ENCODE peak calls at places on chromosomes 13 and 19, in ten cellular contexts. A, I, C, K, U, M, N, F, E and L are unnamed samples.
A peak's percentile ranks its signal among the peaks of the same experiment; 100 is the strongest.

GRCh38 chr19:1002600-1002999 is 2.4 kb downstream of the GRIN3B start:
- DNase-seq in A (no peak), C (no peak), K (no peak), N (no peak), E (no peak), U (no peak), M (no peak), I (no peak), F (no peak), L (no peak)

GRCh38 chr19:2034729-2035589 is 16.1 kb downstream of the MKNK2 start:
- DNase-seq in I (peak; percentile 89), C (peak; percentile 74), M (peak; percentile 87), F (peak; percentile 100), U (no peak), K (peak; percentile 94), A (no peak), N (peak; percentile 90), E (peak; percentile 85), L (peak; percentile 89)

GRCh38 chr13:48400820-48401219 is 12.1 kb downstream of the LPAR6 start:
- DNase-seq in N (no peak), E (no peak), U (no peak), I (no peak), A (no peak), K (no peak), C (no peak), F (no peak), M (no peak), L (no peak)

GRCh38 chr13:95902736-95903135 is 150.5 kb downstream of the UGGT2 start:
- DNase-seq in M (no peak), U (no peak), I (no peak), N (no peak), E (no peak), A (no peak), C (no peak), F (no peak), K (no peak), L (no peak)

GRCh38 chr13:39810091-39810877 is 154.8 kb downstream of the COG6 start:
- DNase-seq in U (no peak), M (no peak), N (no peak), A (no peak), E (no peak), C (no peak), K (no peak), I (no peak), F (no peak), L (no peak)

GRCh38 chr19:13091400-13092161 is 11.1 kb downstream of the LYL1 start:
- DNase-seq in A (peak; percentile 40), E (no peak), K (no peak), I (no peak), F (peak; percentile 73), C (peak; percentile 91), U (no peak), N (peak; percentile 91), M (no peak), L (no peak)

GRCh38 chr19:33727331-33728028 is 69.2 kb upstream of the KCTD15 start:
- DNase-seq in K (no peak), E (peak; percentile 43), I (no peak), C (no peak), A (no peak), U (no peak), M (no peak), N (no peak), F (no peak), L (no peak)

GRCh38 chr19:38070573-38070972 is 153.4 kb downstream of the DPF1 start:
- DNase-seq in U (no peak), M (no peak), E (no peak), A (no peak), C (no peak), K (no peak), N (no peak), I (no peak), F (no peak), L (no peak)

GRCh38 chr13:43664700-43665191 is 122.0 kb downstream of the ENOX1 start:
- DNase-seq in I (peak; percentile 35), M (peak; percentile 35), K (no peak), E (no peak), C (peak; percentile 66), F (peak; percentile 21), A (no peak), U (no peak), N (no peak), L (no peak)
- TF ChIP-seq POLR2AphosphoS5 in I (no peak), M (no peak), K (no peak), E (no peak), C (no peak), F (no peak), A (no peak), U (no peak), N (no peak), L (no peak)

GRCh38 chr13:24165746-24166145 is 5.2 kb downstream of the SPATA13 start:
- DNase-seq in C (no peak), M (no peak), A (no peak), F (no peak), N (no peak), E (no peak), U (no peak), K (no peak), I (no peak), L (no peak)

GRCh38 chr13:24167666-24168391 is 7.3 kb downstream of the SPATA13 start:
- DNase-seq in K (no peak), U (no peak), N (no peak), A (no peak), E (no peak), I (no peak), M (no peak), C (no peak), F (no peak), L (no peak)

GRCh38 chr13:24168392-24168750 is 7.9 kb downstream of the SPATA13 start:
- DNase-seq in C (no peak), I (no peak), A (no peak), E (no peak), U (no peak), F (no peak), K (no peak), N (no peak), M (no peak), L (no peak)

GRCh38 chr13:24172071-24172470 is 11.6 kb downstream of the SPATA13 start:
- DNase-seq in U (no peak), A (no peak), M (no peak), K (no peak), N (no peak), F (no peak), C (no peak), I (no peak), E (no peak), L (no peak)

DNA sequence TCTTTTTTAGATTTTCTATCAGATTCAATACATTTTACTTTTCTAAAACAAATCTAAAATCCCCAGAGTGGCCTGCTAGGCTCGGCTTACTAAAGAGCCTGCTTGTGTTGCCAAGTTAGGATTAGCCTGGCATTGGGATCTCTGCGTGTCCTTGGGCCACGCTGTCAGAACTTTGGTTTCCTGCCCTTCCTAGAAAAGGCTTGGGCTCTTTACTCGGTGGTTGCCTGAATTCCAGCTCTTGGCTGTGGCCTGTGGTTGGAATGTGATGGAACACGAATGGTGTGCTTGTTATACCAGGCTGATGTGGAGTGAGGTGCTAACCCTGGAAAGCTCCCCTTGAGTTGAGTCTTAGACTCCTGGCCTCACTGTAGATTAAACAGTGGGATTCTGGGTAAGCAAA is 8.5 kb downstream of the SPATA13 start:
- DNase-seq in F (no peak), E (no peak), N (no peak), A (no peak), K (no peak), M (no peak), C (no peak), U (no peak), I (no peak), L (no peak)
- TF ChIP-seq POLR2AphosphoS5 in F (no peak), E (no peak), N (no peak), A (no peak), K (no peak), M (no peak), C (no peak), U (no peak), I (no peak), L (no peak)

GRCh38 chr19:14117668-14118164 is at the start of gene PRKACA:
- DNase-seq in I (peak; percentile 99), E (peak; percentile 100), N (peak; percentile 99), F (peak; percentile 99), M (peak; percentile 99), U (peak; percentile 94), K (peak; percentile 98), C (peak; percentile 100), A (peak; percentile 98), L (peak; percentile 99)
- TF ChIP-seq POLR2AphosphoS5 in I (no peak), E (peak; percentile 89), N (no peak), F (peak; percentile 65), M (peak; percentile 59), U (no peak), K (no peak), C (peak; percentile 86), A (no peak), L (peak; percentile 83)

GRCh38 chr19:7853760-7854107 is 20.5 kb downstream of the PRR36 start:
- DNase-seq in N (no peak), M (no peak), U (no peak), K (no peak), F (no peak), I (no peak), C (no peak), E (no peak), A (no peak), L (no peak)

GRCh38 chr19:7855426-7856276 is 18.5 kb downstream of the PRR36 start:
- DNase-seq in U (no peak), A (no peak), K (no peak), C (no peak), F (no peak), E (no peak), N (no peak), I (no peak), M (no peak), L (no peak)

GRCh38 chr19:7851623-7852500 is 21.8 kb downstream of the EVI5L start:
- DNase-seq in C (no peak), F (no peak), I (no peak), U (no peak), N (no peak), K (no peak), E (no peak), M (no peak), A (no peak), L (no peak)

GRCh38 chr19:7850975-7851622 is 21.1 kb downstream of the EVI5L start:
- DNase-seq in M (no peak), K (no peak), E (no peak), U (no peak), C (no peak), F (no peak), I (no peak), N (no peak), A (no peak), L (no peak)

DNA sequence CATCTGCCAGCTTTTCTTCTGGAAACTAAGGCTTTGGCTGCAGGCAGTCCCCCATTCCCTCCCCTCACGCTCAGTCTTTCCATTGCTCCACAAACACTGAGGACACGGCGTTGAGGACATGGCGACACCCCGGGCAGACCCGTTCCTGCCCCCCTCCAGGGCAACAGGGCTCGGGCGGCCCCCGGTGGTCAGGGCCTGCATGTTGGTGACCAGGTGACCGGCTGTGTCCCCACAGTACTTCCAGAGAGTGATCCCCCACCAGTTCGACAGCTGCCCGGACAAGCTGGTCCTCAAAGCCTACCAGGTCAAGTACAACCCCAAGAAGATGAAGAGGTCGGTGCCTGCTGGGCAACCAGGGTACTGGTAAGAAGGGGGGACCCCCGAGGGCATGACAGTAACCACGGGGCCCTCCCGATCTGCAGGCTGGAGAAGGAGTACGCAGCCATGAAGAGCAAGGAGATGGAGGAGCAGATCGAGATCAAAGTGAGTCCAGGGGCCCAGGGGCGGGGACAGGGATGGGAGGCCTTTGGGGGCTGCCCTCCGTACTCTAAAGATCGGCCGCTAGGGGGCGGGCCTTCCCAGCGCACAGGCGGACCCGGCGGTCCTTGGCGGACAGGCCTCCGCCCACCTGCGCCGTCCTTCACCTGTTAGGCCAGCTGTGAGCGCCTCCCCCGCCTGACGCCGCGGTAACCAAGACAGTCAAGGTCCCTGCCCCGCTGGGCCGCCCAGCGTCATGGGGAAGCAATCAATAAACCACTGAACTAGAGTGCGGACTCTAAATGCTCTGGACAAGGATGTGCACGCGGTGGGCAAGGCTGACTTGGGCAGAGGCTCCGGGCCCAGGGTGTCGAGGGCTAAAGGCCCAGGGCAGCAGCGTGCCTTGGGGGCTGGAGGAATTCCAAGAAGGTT is 21.1 kb downstream of the PRR36 start:
- DNase-seq in U (peak; percentile 90), C (no peak), I (peak; percentile 87), M (peak; percentile 86), K (peak; percentile 96), N (peak; percentile 97), E (peak; percentile 91), F (peak; percentile 97), A (peak; percentile 51), L (no peak)
- TF ChIP-seq POLR2AphosphoS5 in U (no peak), C (no peak), I (no peak), M (no peak), K (no peak), N (no peak), E (peak; percentile 71), F (no peak), A (no peak), L (no peak)